ENCODE peak calls at places on chromosomes 2 and 18, in nine cellular contexts. T, Z, F, W, N, M, O, P and D are unnamed samples.

GRCh38 chr2:134282638-134283400 is 28.9 kb downstream of the MGAT5 start:
- DNase-seq in N (no peak), O (no peak), P (no peak), Z (no peak), T (no peak), M (peak; percentile 20), W (no peak), F (no peak), D (no peak)

GRCh38 chr2:100272848-100273329 is 49.4 kb downstream of the LONRF2 start:
- DNase-seq in P (no peak), W (no peak), N (peak; percentile 25), T (no peak), M (peak; percentile 10), O (peak; percentile 29), Z (no peak), F (no peak), D (peak; percentile 75)

GRCh38 chr2:126720031-126720368 is 64.0 kb downstream of the GYPC start:
- DNase-seq in O (peak; percentile 68), M (no peak), N (no peak), Z (no peak), W (no peak), P (no peak), F (no peak), T (no peak), D (no peak)

GRCh38 chr2:69619725-69620124 is 23.8 kb downstream of the AAK1 start:
- DNase-seq in Z (no peak), F (no peak), M (no peak), N (no peak), P (peak; percentile 20), O (no peak), T (no peak), W (no peak), D (no peak)

GRCh38 chr2:106314427-106314826 is 120.3 kb upstream of the UXS1 start:
- DNase-seq in Z (no peak), M (no peak), N (no peak), F (no peak), T (no peak), P (peak; percentile 16), W (no peak), O (no peak), D (no peak)

GRCh38 chr2:127176371-127177311 is 43.5 kb downstream of the CYP27C1 start:
- DNase-seq in P (no peak), Z (no peak), N (no peak), W (no peak), M (peak; percentile 90), F (no peak), O (peak; percentile 32), T (no peak), D (no peak)

GRCh38 chr2:176830362-176830761 is 382.2 kb upstream of the HNRNPA3 start:
- DNase-seq in W (no peak), T (no peak), F (no peak), Z (no peak), P (no peak), O (no peak), M (no peak), N (no peak), D (no peak)

GRCh38 chr18:39627936-39628335 is 2062.3 kb upstream of the CELF4 start:
- DNase-seq in M (peak; percentile 74), W (no peak), Z (no peak), N (no peak), O (peak; percentile 77), T (no peak), F (no peak), P (no peak), D (peak; percentile 25)

GRCh38 chr18:12990128-12990485 is 1.1 kb upstream of the CEP192 start:
- DNase-seq in W (no peak), P (no peak), O (no peak), N (no peak), Z (no peak), F (no peak), M (no peak), T (no peak), D (no peak)

GRCh38 chr18:12990977-12991838 is at the start of gene CEP192:
- DNase-seq in T (peak; percentile 97), F (peak; percentile 94), P (peak; percentile 97), O (peak; percentile 98), M (peak; percentile 99), N (peak; percentile 98), W (peak; percentile 98), Z (peak; percentile 97), D (peak; percentile 99)

GRCh38 chr18:12991839-12992216 is 666 bp downstream of the CEP192 start:
- DNase-seq in N (no peak), O (no peak), P (no peak), F (no peak), Z (no peak), W (no peak), T (no peak), M (no peak), D (peak; percentile 26)

GRCh38 chr18:12990662-12990976 is 543 bp upstream of the CEP192 start:
- DNase-seq in W (no peak), F (no peak), M (no peak), N (no peak), O (no peak), Z (no peak), T (no peak), P (no peak), D (no peak)

GRCh38 chr18:12989397-12990127 is 1.6 kb upstream of the CEP192 start:
- DNase-seq in N (no peak), F (no peak), T (no peak), P (no peak), M (no peak), O (no peak), W (no peak), Z (no peak), D (no peak)
- H3K4me3 ChIP-seq in N (no peak overlapping the region), F (no peak overlapping the region), T (no peak overlapping the region), P (no peak overlapping the region), M (no peak overlapping the region), O (no peak overlapping the region), W (no peak overlapping the region), Z (no peak overlapping the region), D (no peak overlapping the region)

GRCh38 chr2:128736046-128736688 is 417.5 kb upstream of the HS6ST1 start:
- DNase-seq in W (no peak), M (no peak), F (no peak), O (no peak), Z (no peak), N (no peak), P (no peak), T (no peak), D (no peak)
- H3K4me3 ChIP-seq in W (no peak overlapping the region), M (no peak overlapping the region), F (no peak overlapping the region), O (no peak overlapping the region), Z (no peak overlapping the region), N (peak overlapping the region; percentile 33), P (no peak overlapping the region), T (no peak overlapping the region), D (no peak overlapping the region)

GRCh38 chr2:157424374-157424773 is 19.5 kb downstream of the CYTIP start:
- DNase-seq in N (no peak), M (no peak), W (no peak), T (no peak), F (no peak), Z (no peak), P (no peak), O (no peak), D (no peak)

GRCh38 chr2:157420771-157421323 is 23.0 kb downstream of the CYTIP start:
- DNase-seq in T (no peak), N (no peak), F (no peak), W (no peak), M (peak; percentile 47), Z (no peak), P (no peak), O (peak; percentile 8), D (peak; percentile 41)

GRCh38 chr2:157419031-157419580 is 24.8 kb downstream of the CYTIP start:
- DNase-seq in N (no peak), Z (no peak), P (no peak), W (no peak), T (no peak), M (no peak), F (no peak), O (no peak), D (no peak)

GRCh38 chr2:157421377-157421944 is 22.4 kb downstream of the CYTIP start:
- DNase-seq in W (no peak), Z (no peak), M (no peak), N (no peak), F (no peak), P (no peak), O (no peak), T (no peak), D (no peak)

DNA sequence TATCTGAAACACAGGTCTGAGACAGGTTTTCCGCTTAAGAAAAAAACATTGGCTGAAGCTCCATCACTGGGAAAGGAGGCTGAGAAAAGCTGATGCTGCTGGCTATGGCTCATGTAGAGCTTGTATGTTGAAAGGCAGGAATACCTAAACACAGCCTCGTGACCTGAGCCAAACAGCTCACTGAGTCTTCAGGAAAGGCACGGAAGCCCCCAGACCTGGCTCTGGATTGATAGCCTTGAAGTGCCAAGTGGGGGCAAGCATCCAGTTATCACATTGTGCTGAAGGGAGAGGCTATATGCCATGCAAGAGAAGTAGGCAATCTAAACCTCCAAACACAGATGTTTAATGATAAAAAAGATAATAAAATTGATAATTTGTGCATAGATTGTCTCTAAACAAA is 21.9 kb downstream of the CYTIP start:
- DNase-seq in T (no peak), W (no peak), N (no peak), P (no peak), O (no peak), M (no peak), Z (no peak), F (no peak), D (no peak)
- H3K4me3 ChIP-seq in T (no peak overlapping the region), W (no peak overlapping the region), N (no peak overlapping the region), P (no peak overlapping the region), O (no peak overlapping the region), M (no peak overlapping the region), Z (no peak overlapping the region), F (peak overlapping the region; percentile 23), D (no peak overlapping the region)

DNA sequence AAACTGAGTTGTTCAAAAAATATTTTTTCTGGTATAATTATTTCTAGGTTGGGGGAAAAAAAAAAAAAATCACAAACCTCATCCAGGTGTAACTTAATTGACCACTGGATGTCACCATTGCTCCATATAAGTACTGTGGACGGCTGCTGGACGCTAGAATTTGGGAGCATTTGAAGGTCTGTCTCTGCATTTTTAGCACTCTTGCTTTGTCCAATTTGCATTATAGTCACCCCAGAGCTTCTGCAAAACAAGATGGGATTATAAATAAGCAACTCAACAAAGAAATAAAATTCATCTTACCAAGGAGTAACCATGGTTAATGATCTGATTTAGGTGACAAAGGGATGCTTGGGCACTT is 83.7 kb downstream of the HRH4 start:
- DNase-seq in N (no peak), W (no peak), O (peak; percentile 40), T (no peak), Z (no peak), P (no peak), F (no peak), M (peak; percentile 27), D (peak; percentile 51)
- H3K4me3 ChIP-seq in N (no peak overlapping the region), W (no peak overlapping the region), O (no peak overlapping the region), T (no peak overlapping the region), Z (no peak overlapping the region), P (no peak overlapping the region), F (no peak overlapping the region), M (no peak overlapping the region), D (no peak overlapping the region)